ENCODE peak calls at places on chromosomes 1 and 21, in six cellular contexts. A is cardiac muscle cell, O is Panc1, C is transverse colon, S is aorta, J is breast epithelium. Q is an unnamed sample.

GRCh38 chr21:45336870-45337269 is 49.2 kb upstream of the POFUT2 start:
- DNase-seq in C (no peak), J (no peak), O (no peak), A (no peak), S (peak; percentile 82), Q (no peak)

GRCh38 chr1:178939328-178939727 is 68.5 kb upstream of the ANGPTL1 start:
- DNase-seq in O (no peak), J (no peak), S (no peak), A (no peak), C (no peak), Q (no peak)

GRCh38 chr1:245390975-245391374 is 236.2 kb downstream of the KIF26B start:
- DNase-seq in J (no peak), C (no peak), O (no peak), S (no peak), A (no peak), Q (no peak)

GRCh38 chr1:115428262-115428661 is 90.2 kb upstream of the NGF start:
- DNase-seq in O (no peak), J (no peak), C (no peak), S (no peak), A (no peak), Q (no peak)

GRCh38 chr21:14741237-14741636 is 195.1 kb upstream of the SAMSN1 start:
- DNase-seq in S (no peak), A (no peak), C (no peak), J (no peak), O (no peak), Q (no peak)

GRCh38 chr1:3491291-3492246 is 37.1 kb downstream of the ARHGEF16 start:
- DNase-seq in C (peak; percentile 80), O (peak; percentile 39), S (peak; percentile 94), A (peak; percentile 77), J (peak; percentile 78), Q (peak; percentile 37)

GRCh38 chr1:108592030-108592759 is 32.3 kb downstream of the EEIG2 start:
- DNase-seq in J (no peak), A (no peak), O (no peak), S (no peak), C (no peak), Q (no peak)

GRCh38 chr1:235060607-235061470 is 67.8 kb downstream of the TOMM20 start:
- DNase-seq in O (no peak), J (no peak), C (peak; percentile 54), A (no peak), S (no peak), Q (no peak)

GRCh38 chr1:51956528-51957509 is 33.7 kb downstream of the RAB3B start:
- DNase-seq in J (no peak), A (peak; percentile 17), O (no peak), S (no peak), C (no peak), Q (no peak)

GRCh38 chr1:203148127-203148526 is 20.6 kb downstream of the ADORA1 start:
- DNase-seq in O (no peak), C (no peak), S (no peak), A (no peak), J (no peak), Q (no peak)

GRCh38 chr1:3217096-3217724 is 148.2 kb downstream of the PRDM16 start:
- DNase-seq in O (no peak), J (no peak), A (no peak), C (no peak), S (no peak), Q (no peak)

GRCh38 chr1:24929091-24929875 is 793 bp downstream of the RUNX3 start:
- DNase-seq in S (peak; percentile 77), J (no peak), A (peak; percentile 42), C (peak; percentile 51), O (no peak), Q (no peak)

GRCh38 chr21:44424608-44425306 is 30.6 kb upstream of the LRRC3 start:
- DNase-seq in O (no peak), A (no peak), J (peak; percentile 41), C (no peak), S (peak; percentile 61), Q (no peak)

GRCh38 chr1:91120421-91120820 is 98.6 kb upstream of the ZNF644 start:
- DNase-seq in S (no peak), C (peak; percentile 23), O (no peak), A (no peak), J (no peak), Q (no peak)

GRCh38 chr21:46537026-46537425 is 67.9 kb downstream of the S100B start:
- DNase-seq in A (no peak), C (no peak), S (no peak), O (no peak), J (no peak), Q (no peak)

GRCh38 chr1:53122847-53123461 is 19.5 kb downstream of the SLC1A7 start:
- DNase-seq in J (no peak), O (no peak), S (no peak), C (no peak), A (no peak), Q (no peak)

GRCh38 chr21:45747802-45748445 is 104.4 kb downstream of the PCBP3 start:
- DNase-seq in O (no peak), J (peak; percentile 50), S (peak; percentile 68), A (no peak), C (no peak), Q (peak; percentile 79)

GRCh38 chr1:172588296-172589291 is 55.6 kb downstream of the SUCO start:
- DNase-seq in O (no peak), S (no peak), J (no peak), C (no peak), A (no peak), Q (no peak)

GRCh38 chr1:48418742-48419141 is 53.3 kb downstream of the SPATA6 start:
- DNase-seq in J (no peak), O (no peak), A (no peak), C (no peak), S (no peak), Q (no peak)

DNA sequence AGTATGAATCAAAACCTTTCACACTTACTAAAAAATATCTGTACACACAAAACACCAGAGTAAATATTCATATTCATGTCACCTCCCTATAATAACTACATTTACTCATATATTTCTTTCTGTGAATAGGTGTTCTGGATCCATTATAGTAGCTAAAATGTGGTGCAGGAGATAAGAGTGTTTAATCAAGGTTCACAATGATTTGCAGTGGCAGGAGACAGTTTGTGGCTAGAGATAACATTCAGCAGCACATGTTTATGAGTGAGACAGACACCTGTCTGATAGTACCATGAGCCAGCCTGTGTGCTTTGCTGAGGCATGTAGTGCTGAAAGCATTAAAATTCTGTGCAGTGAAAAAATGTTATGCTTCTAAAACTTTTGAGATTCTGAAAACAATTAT is 410.3 kb downstream of the SRGAP2C start:
- DNase-seq in O (no peak), A (no peak), S (no peak), C (no peak), J (no peak), Q (no peak)
- H3K27ac ChIP-seq in O (no peak overlapping the region), A (no peak overlapping the region), S (no peak overlapping the region), C (no peak overlapping the region), J (no peak overlapping the region), Q (no peak overlapping the region)

GRCh38 chr1:237972186-237972585 is 81.5 kb upstream of the ZP4 start:
- DNase-seq in J (no peak), C (no peak), A (no peak), O (no peak), S (no peak), Q (no peak)

GRCh38 chr1:237981223-237981622 is 90.5 kb upstream of the ZP4 start:
- DNase-seq in J (no peak), C (no peak), S (no peak), O (no peak), A (no peak), Q (no peak)

GRCh38 chr1:237975903-237976302 is 85.2 kb upstream of the ZP4 start:
- DNase-seq in C (no peak), J (no peak), O (no peak), A (no peak), S (no peak), Q (no peak)

DNA sequence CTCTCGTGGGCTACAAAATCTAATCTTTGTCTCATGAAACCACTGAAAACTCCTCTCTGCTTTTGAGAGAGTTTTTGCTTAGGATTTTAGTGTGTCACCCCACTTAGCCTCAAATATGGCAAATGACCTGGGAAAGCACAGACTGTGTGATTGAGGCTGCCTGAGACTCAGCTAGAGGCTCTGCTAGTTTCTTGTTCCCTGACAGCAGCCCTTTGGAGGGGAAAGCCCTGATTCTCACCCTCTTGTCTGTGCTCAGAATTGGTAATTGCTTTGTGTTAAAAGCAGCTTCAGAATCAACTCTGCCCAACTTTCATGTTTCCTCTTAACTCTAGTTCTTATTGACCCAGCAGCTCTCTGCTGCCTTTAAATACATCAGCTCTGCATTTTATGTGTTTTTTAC is 85.6 kb upstream of the ZP4 start:
- DNase-seq in A (no peak), C (no peak), S (no peak), O (no peak), J (no peak), Q (no peak)
- H3K27ac ChIP-seq in A (no peak overlapping the region), C (no peak overlapping the region), S (no peak overlapping the region), O (no peak overlapping the region), J (no peak overlapping the region), Q (no peak overlapping the region)

DNA sequence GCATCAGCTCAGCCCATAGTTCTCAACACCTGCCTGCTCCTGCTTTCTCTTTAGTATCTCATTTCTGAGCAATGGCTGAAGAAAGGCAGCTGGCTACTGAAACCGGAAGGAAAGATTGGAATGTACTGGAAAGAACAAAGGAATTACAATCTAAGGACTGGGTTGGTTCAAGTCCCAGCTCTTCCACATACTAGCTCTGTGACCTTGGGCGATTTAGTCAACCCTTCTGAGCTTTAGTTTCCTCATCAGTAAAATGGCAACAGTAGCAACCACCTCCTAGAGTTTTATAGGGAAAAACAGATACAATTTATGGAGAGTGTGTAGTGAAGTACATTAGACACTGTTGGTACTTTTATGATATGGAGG is 158.8 kb downstream of the KAZN start:
- DNase-seq in O (no peak), J (no peak), A (no peak), C (no peak), S (no peak), Q (no peak)
- H3K27ac ChIP-seq in O (no peak overlapping the region), J (peak overlapping the region; percentile 36), A (peak overlapping the region; percentile 58), C (no peak overlapping the region), S (no peak overlapping the region), Q (no peak overlapping the region)

GRCh38 chr1:5427026-5427613 is 565.1 kb downstream of the NPHP4 start:
- DNase-seq in J (no peak), O (no peak), A (no peak), C (no peak), S (peak; percentile 39), Q (no peak)

GRCh38 chr1:5430136-5430535 is 562.1 kb downstream of the NPHP4 start:
- DNase-seq in J (no peak), O (no peak), A (no peak), S (no peak), C (no peak), Q (no peak)

GRCh38 chr1:5432436-5432835 is 559.8 kb downstream of the NPHP4 start:
- DNase-seq in S (no peak), C (no peak), J (no peak), A (no peak), O (no peak), Q (no peak)

GRCh38 chr1:5428391-5428790 is 563.8 kb downstream of the NPHP4 start:
- DNase-seq in C (no peak), A (no peak), O (no peak), J (no peak), S (no peak), Q (no peak)

GRCh38 chr1:5430911-5431310 is 561.3 kb downstream of the NPHP4 start:
- DNase-seq in J (no peak), S (no peak), A (no peak), O (no peak), C (no peak), Q (no peak)
- H3K27ac ChIP-seq in J (no peak overlapping the region), S (no peak overlapping the region), A (no peak overlapping the region), O (no peak overlapping the region), C (no peak overlapping the region), Q (no peak overlapping the region)

Q was measured in caudate nucleus.